ENCODE peak calls at places on chromosomes 4 and X, in six cellular contexts. P, T, S, J, Y and Z are unnamed samples.

GRCh38 chr4:164945146-164945545 is 32.3 kb downstream of the TRIM61 start:
- DNase-seq in P (no peak), T (no peak), S (no peak), J (no peak), Y (no peak), Z (no peak)

GRCh38 chr4:128590773-128591172 is 218.7 kb upstream of the JADE1 start:
- DNase-seq in P (peak), T (no peak), S (no peak), J (no peak), Y (no peak), Z (no peak)

GRCh38 chr4:94410678-94411206 is 41.0 kb upstream of the PDLIM5 start:
- DNase-seq in P (no peak), T (peak), S (peak), J (no peak), Y (no peak), Z (no peak)

GRCh38 chr4:36285784-36286480 is 4.5 kb downstream of the DTHD1 start:
- DNase-seq in P (no peak), T (no peak), S (no peak), J (no peak), Y (no peak), Z (no peak)

GRCh38 chrX:149493567-149494562 is 11.2 kb downstream of the IDS start:
- DNase-seq in P (no peak), T (peak), S (no peak), J (peak), Y (no peak), Z (no peak)

GRCh38 chr4:182205293-182205692 is 37.9 kb upstream of the TENM3 start:
- DNase-seq in P (no peak), T (no peak), S (no peak), J (no peak), Y (no peak), Z (no peak)

GRCh38 chr4:113555868-113556267 is 205.7 kb downstream of the CAMK2D start:
- DNase-seq in P (no peak), T (no peak), S (no peak), J (no peak), Y (no peak), Z (no peak)

GRCh38 chr4:187059031-187059430 is 335.4 kb upstream of the FAT1 start:
- DNase-seq in P (no peak), T (no peak), S (no peak), J (no peak), Y (no peak), Z (no peak)

GRCh38 chrX:19739683-19740082 is 147.7 kb downstream of the SH3KBP1 start:
- DNase-seq in P (peak), T (peak), S (peak), J (peak), Y (no peak), Z (peak)

GRCh38 chrX:154761977-154762528 is 611 bp upstream of the DKC1 start:
- DNase-seq in P (no peak), T (peak), S (no peak), J (no peak), Y (no peak), Z (peak)

GRCh38 chr4:2962614-2963184 is 507 bp downstream of the NOP14 start:
- DNase-seq in P (peak), T (peak), S (peak), J (peak), Y (no peak), Z (peak)

GRCh38 chrX:150692296-150692695 is 900 bp upstream of the MTMR1 start:
- DNase-seq in P (no peak), T (no peak), S (no peak), J (no peak), Y (no peak), Z (peak)

GRCh38 chrX:68807818-68808217 is 21.0 kb upstream of the EFNB1 start:
- DNase-seq in P (no peak), T (peak), S (peak), J (peak), Y (no peak), Z (no peak)

GRCh38 chrX:130704053-130705038 is 198.7 kb downstream of the ENOX2 start:
- DNase-seq in P (peak), T (peak), S (peak), J (no peak), Y (no peak), Z (no peak)

GRCh38 chrX:71922697-71923096 is 12.1 kb downstream of the NHSL2 start:
- DNase-seq in P (no peak), T (no peak), S (no peak), J (no peak), Y (no peak), Z (no peak)

GRCh38 chrX:134658421-134658896 is at the start of gene PLAC1:
- DNase-seq in P (no peak), T (no peak), S (no peak), J (no peak), Y (no peak), Z (no peak)

GRCh38 chr4:80931645-80932215 is 98.8 kb upstream of the BMP3 start:
- DNase-seq in P (no peak), T (peak), S (no peak), J (no peak), Y (no peak), Z (no peak)

GRCh38 chrX:114580336-114580735 is 3.5 kb upstream of the HTR2C start:
- DNase-seq in P (no peak), T (no peak), S (peak), J (peak), Y (no peak), Z (no peak)

GRCh38 chr4:43435303-43435702 is 542.8 kb downstream of the GRXCR1 start:
- DNase-seq in P (no peak), T (no peak), S (no peak), J (no peak), Y (no peak), Z (no peak)

GRCh38 chrX:40097101-40097491 is 662 bp downstream of the BCOR start:
- DNase-seq in P (no peak), T (peak), S (no peak), J (no peak), Y (no peak), Z (no peak)

GRCh38 chr4:60223098-60223497 is 977.0 kb upstream of the ADGRL3 start:
- DNase-seq in P (no peak), T (no peak), S (no peak), J (no peak), Y (no peak), Z (no peak)

GRCh38 chr4:165359501-165359900 is 19.3 kb upstream of the CPE start:
- DNase-seq in P (no peak), T (peak), S (no peak), J (no peak), Y (no peak), Z (no peak)

DNA sequence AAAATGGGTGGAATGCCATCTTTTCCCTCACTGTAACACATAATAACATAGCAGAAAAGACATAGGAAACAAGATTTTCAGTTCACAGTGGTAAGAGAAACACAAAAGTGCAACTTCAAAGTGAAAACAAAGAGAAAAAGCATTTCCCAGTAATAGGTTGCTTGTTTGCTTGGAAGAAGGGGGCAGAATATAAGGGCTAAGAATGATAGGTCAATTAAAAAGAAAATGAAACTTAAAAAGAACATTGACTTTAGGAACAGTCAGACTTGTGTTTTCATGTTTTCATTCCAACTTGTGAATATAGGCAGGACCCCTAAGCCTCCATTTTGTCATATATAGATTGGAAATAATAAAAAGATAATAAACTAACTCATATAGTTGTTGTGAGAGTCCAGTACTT is 168.2 kb upstream of the PPP3CA start:
- DNase-seq in P (no peak), T (no peak), S (no peak), J (no peak), Y (no peak), Z (no peak)
- H2AFZ ChIP-seq in P (no peak), T (no peak), S (no peak), J (peak), Y (no peak), Z (no peak)

GRCh38 chr4:57876934-57877554 is 766.9 kb upstream of the IGFBP7 start:
- DNase-seq in P (no peak), T (no peak), S (no peak), J (no peak), Y (no peak), Z (no peak)
- H2AFZ ChIP-seq in P (no peak), T (no peak), S (no peak), J (no peak), Y (no peak), Z (no peak)

DNA sequence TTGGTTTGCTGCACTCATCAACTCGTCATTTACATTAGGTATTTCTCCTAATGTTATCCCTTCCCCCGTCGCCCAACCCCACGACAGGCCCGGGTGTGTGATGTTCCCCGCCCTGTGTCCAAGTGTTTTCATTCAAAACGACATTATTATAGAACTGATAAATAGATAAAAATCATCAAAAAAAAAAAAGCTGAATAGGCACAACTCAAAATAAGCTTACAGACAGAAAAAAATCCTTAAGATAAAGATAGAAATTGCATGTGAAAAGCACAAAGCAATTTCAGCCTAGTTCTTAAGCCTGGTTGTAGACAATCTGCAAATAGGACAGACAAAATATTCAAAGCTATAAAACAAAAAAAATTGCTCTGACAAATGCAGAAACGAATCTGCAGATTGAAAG is 142.9 kb upstream of the LNX1 start:
- DNase-seq in P (no peak), T (no peak), S (no peak), J (no peak), Y (no peak), Z (no peak)
- H2AFZ ChIP-seq in P (no peak), T (no peak), S (no peak), J (no peak), Y (no peak), Z (no peak)

GRCh38 chrX:50168305-50168704 is 32.5 kb downstream of the AKAP4 start:
- DNase-seq in P (peak), T (no peak), S (no peak), J (peak), Y (no peak), Z (no peak)

GRCh38 chrX:50169717-50170116 is 31.1 kb downstream of the AKAP4 start:
- DNase-seq in P (no peak), T (no peak), S (no peak), J (no peak), Y (no peak), Z (no peak)

GRCh38 chrX:50161143-50161542 is 39.7 kb downstream of the AKAP4 start:
- DNase-seq in P (peak), T (peak), S (no peak), J (no peak), Y (no peak), Z (no peak)

GRCh38 chrX:50167366-50167765 is 33.4 kb downstream of the AKAP4 start:
- DNase-seq in P (no peak), T (no peak), S (no peak), J (no peak), Y (no peak), Z (no peak)

GRCh38 chrX:50165727-50166126 is 35.1 kb downstream of the AKAP4 start:
- DNase-seq in P (no peak), T (no peak), S (no peak), J (no peak), Y (no peak), Z (no peak)
- H2AFZ ChIP-seq in P (no peak), T (no peak), S (no peak), J (no peak), Y (no peak), Z (no peak)